ENCODE peak calls at places on chromosomes 16 and 17, in seven cellular contexts. One of them, this sample, is unnamed.

GRCh38 chr16:23171234-23171948 is 11.2 kb upstream of the SCNN1G start:
- DNase-seq in stimulated activated CD4-positive, alpha-beta T cell treated with anti-CD3 and anti-CD28 coated beads, Interleukin-12 subunit alpha, Interleukin-12 subunit beta, amount 100 ng/mL, for 48 hours: no peak
- DNase-seq in KBM-7: no peak
- DNase-seq in suprapubic skin: no peak
- DNase-seq in HTR-8/SVneo: no peak
- DNase-seq in effector CD4-positive, alpha-beta T cell: no peak
- DNase-seq in activated T-cell treated with anti-CD3 and anti-CD28 coated beads, Interleukin-2, amount 50 U/mL, for 72 hours: no peak
- DNase-seq in this sample: no peak

GRCh38 chr17:5272313-5272712 is 9.8 kb upstream of the RABEP1 start:
- DNase-seq in stimulated activated CD4-positive, alpha-beta T cell treated with anti-CD3 and anti-CD28 coated beads, Interleukin-12 subunit alpha, Interleukin-12 subunit beta, amount 100 ng/mL, for 48 hours: peak; percentile 18
- DNase-seq in KBM-7: no peak
- DNase-seq in suprapubic skin: no peak
- DNase-seq in HTR-8/SVneo: no peak
- DNase-seq in effector CD4-positive, alpha-beta T cell: no peak
- DNase-seq in activated T-cell treated with anti-CD3 and anti-CD28 coated beads, Interleukin-2, amount 50 U/mL, for 72 hours: peak; percentile 49
- DNase-seq in this sample: no peak

GRCh38 chr17:75524971-75525805 is at the start of gene LLGL2:
- DNase-seq in stimulated activated CD4-positive, alpha-beta T cell treated with anti-CD3 and anti-CD28 coated beads, Interleukin-12 subunit alpha, Interleukin-12 subunit beta, amount 100 ng/mL, for 48 hours: peak; percentile 46
- DNase-seq in KBM-7: peak; percentile 88
- DNase-seq in suprapubic skin: no peak
- DNase-seq in HTR-8/SVneo: peak; percentile 93
- DNase-seq in effector CD4-positive, alpha-beta T cell: peak; percentile 78
- DNase-seq in activated T-cell treated with anti-CD3 and anti-CD28 coated beads, Interleukin-2, amount 50 U/mL, for 72 hours: peak; percentile 90
- DNase-seq in this sample: no peak

GRCh38 chr17:40062347-40063033 is at the start of gene THRA:
- DNase-seq in stimulated activated CD4-positive, alpha-beta T cell treated with anti-CD3 and anti-CD28 coated beads, Interleukin-12 subunit alpha, Interleukin-12 subunit beta, amount 100 ng/mL, for 48 hours: no peak
- DNase-seq in KBM-7: no peak
- DNase-seq in suprapubic skin: peak; percentile 77
- DNase-seq in HTR-8/SVneo: no peak
- DNase-seq in effector CD4-positive, alpha-beta T cell: peak; percentile 62
- DNase-seq in activated T-cell treated with anti-CD3 and anti-CD28 coated beads, Interleukin-2, amount 50 U/mL, for 72 hours: peak; percentile 81
- DNase-seq in this sample: no peak

GRCh38 chr17:60577147-60577925 is 22.7 kb upstream of the PPM1D start:
- DNase-seq in stimulated activated CD4-positive, alpha-beta T cell treated with anti-CD3 and anti-CD28 coated beads, Interleukin-12 subunit alpha, Interleukin-12 subunit beta, amount 100 ng/mL, for 48 hours: no peak
- DNase-seq in KBM-7: peak; percentile 65
- DNase-seq in suprapubic skin: no peak
- DNase-seq in HTR-8/SVneo: no peak
- DNase-seq in effector CD4-positive, alpha-beta T cell: no peak
- DNase-seq in activated T-cell treated with anti-CD3 and anti-CD28 coated beads, Interleukin-2, amount 50 U/mL, for 72 hours: no peak
- DNase-seq in this sample: no peak

GRCh38 chr16:14205666-14206065 is 134.5 kb downstream of the MRTFB start:
- DNase-seq in stimulated activated CD4-positive, alpha-beta T cell treated with anti-CD3 and anti-CD28 coated beads, Interleukin-12 subunit alpha, Interleukin-12 subunit beta, amount 100 ng/mL, for 48 hours: no peak
- DNase-seq in KBM-7: no peak
- DNase-seq in suprapubic skin: no peak
- DNase-seq in HTR-8/SVneo: no peak
- DNase-seq in effector CD4-positive, alpha-beta T cell: no peak
- DNase-seq in activated T-cell treated with anti-CD3 and anti-CD28 coated beads, Interleukin-2, amount 50 U/mL, for 72 hours: no peak
- DNase-seq in this sample: no peak

GRCh38 chr16:19885456-19886060 is 910 bp upstream of the GPRC5B start:
- DNase-seq in stimulated activated CD4-positive, alpha-beta T cell treated with anti-CD3 and anti-CD28 coated beads, Interleukin-12 subunit alpha, Interleukin-12 subunit beta, amount 100 ng/mL, for 48 hours: no peak
- DNase-seq in KBM-7: no peak
- DNase-seq in suprapubic skin: peak; percentile 70
- DNase-seq in HTR-8/SVneo: no peak
- DNase-seq in effector CD4-positive, alpha-beta T cell: no peak
- DNase-seq in activated T-cell treated with anti-CD3 and anti-CD28 coated beads, Interleukin-2, amount 50 U/mL, for 72 hours: peak; percentile 9
- DNase-seq in this sample: no peak

GRCh38 chr17:55601874-55602364 is 90.7 kb upstream of the SMIM36 start:
- DNase-seq in stimulated activated CD4-positive, alpha-beta T cell treated with anti-CD3 and anti-CD28 coated beads, Interleukin-12 subunit alpha, Interleukin-12 subunit beta, amount 100 ng/mL, for 48 hours: peak; percentile 20
- DNase-seq in KBM-7: peak; percentile 60
- DNase-seq in suprapubic skin: no peak
- DNase-seq in HTR-8/SVneo: no peak
- DNase-seq in effector CD4-positive, alpha-beta T cell: no peak
- DNase-seq in activated T-cell treated with anti-CD3 and anti-CD28 coated beads, Interleukin-2, amount 50 U/mL, for 72 hours: peak; percentile 39
- DNase-seq in this sample: no peak

GRCh38 chr16:2008009-2008526 is 1.6 kb downstream of the ZNF598 start:
- DNase-seq in stimulated activated CD4-positive, alpha-beta T cell treated with anti-CD3 and anti-CD28 coated beads, Interleukin-12 subunit alpha, Interleukin-12 subunit beta, amount 100 ng/mL, for 48 hours: no peak
- DNase-seq in KBM-7: peak; percentile 71
- DNase-seq in suprapubic skin: peak; percentile 89
- DNase-seq in HTR-8/SVneo: no peak
- DNase-seq in effector CD4-positive, alpha-beta T cell: no peak
- DNase-seq in activated T-cell treated with anti-CD3 and anti-CD28 coated beads, Interleukin-2, amount 50 U/mL, for 72 hours: peak; percentile 39
- DNase-seq in this sample: no peak

GRCh38 chr16:1773703-1774455 is 945 bp upstream of the MRPS34 start:
- DNase-seq in stimulated activated CD4-positive, alpha-beta T cell treated with anti-CD3 and anti-CD28 coated beads, Interleukin-12 subunit alpha, Interleukin-12 subunit beta, amount 100 ng/mL, for 48 hours: peak; percentile 8
- DNase-seq in KBM-7: peak; percentile 48
- DNase-seq in suprapubic skin: no peak
- DNase-seq in HTR-8/SVneo: no peak
- DNase-seq in effector CD4-positive, alpha-beta T cell: peak; percentile 15
- DNase-seq in activated T-cell treated with anti-CD3 and anti-CD28 coated beads, Interleukin-2, amount 50 U/mL, for 72 hours: peak; percentile 41
- DNase-seq in this sample: no peak

GRCh38 chr17:7932949-7933348 is 943 bp downstream of the CNTROB start:
- DNase-seq in stimulated activated CD4-positive, alpha-beta T cell treated with anti-CD3 and anti-CD28 coated beads, Interleukin-12 subunit alpha, Interleukin-12 subunit beta, amount 100 ng/mL, for 48 hours: no peak
- DNase-seq in KBM-7: peak; percentile 65
- DNase-seq in suprapubic skin: no peak
- DNase-seq in HTR-8/SVneo: peak; percentile 79
- DNase-seq in effector CD4-positive, alpha-beta T cell: no peak
- DNase-seq in activated T-cell treated with anti-CD3 and anti-CD28 coated beads, Interleukin-2, amount 50 U/mL, for 72 hours: peak; percentile 51
- DNase-seq in this sample: no peak

GRCh38 chr16:79601092-79601977 is 798 bp upstream of the MAF start:
- DNase-seq in stimulated activated CD4-positive, alpha-beta T cell treated with anti-CD3 and anti-CD28 coated beads, Interleukin-12 subunit alpha, Interleukin-12 subunit beta, amount 100 ng/mL, for 48 hours: no peak
- DNase-seq in KBM-7: no peak
- DNase-seq in suprapubic skin: peak; percentile 78
- DNase-seq in HTR-8/SVneo: no peak
- DNase-seq in effector CD4-positive, alpha-beta T cell: peak; percentile 17
- DNase-seq in activated T-cell treated with anti-CD3 and anti-CD28 coated beads, Interleukin-2, amount 50 U/mL, for 72 hours: peak; percentile 44
- DNase-seq in this sample: no peak

GRCh38 chr17:31582151-31582907 is 190.9 kb downstream of the RAB11FIP4 start:
- DNase-seq in stimulated activated CD4-positive, alpha-beta T cell treated with anti-CD3 and anti-CD28 coated beads, Interleukin-12 subunit alpha, Interleukin-12 subunit beta, amount 100 ng/mL, for 48 hours: no peak
- DNase-seq in KBM-7: peak; percentile 47
- DNase-seq in suprapubic skin: no peak
- DNase-seq in HTR-8/SVneo: no peak
- DNase-seq in effector CD4-positive, alpha-beta T cell: no peak
- DNase-seq in activated T-cell treated with anti-CD3 and anti-CD28 coated beads, Interleukin-2, amount 50 U/mL, for 72 hours: no peak
- DNase-seq in this sample: no peak

GRCh38 chr17:76032073-76032779 is 5.1 kb upstream of the EVPL start:
- DNase-seq in stimulated activated CD4-positive, alpha-beta T cell treated with anti-CD3 and anti-CD28 coated beads, Interleukin-12 subunit alpha, Interleukin-12 subunit beta, amount 100 ng/mL, for 48 hours: no peak
- DNase-seq in KBM-7: no peak
- DNase-seq in suprapubic skin: no peak
- DNase-seq in HTR-8/SVneo: no peak
- DNase-seq in effector CD4-positive, alpha-beta T cell: no peak
- DNase-seq in activated T-cell treated with anti-CD3 and anti-CD28 coated beads, Interleukin-2, amount 50 U/mL, for 72 hours: no peak
- DNase-seq in this sample: no peak

GRCh38 chr17:73690581-73691135 is 46.4 kb upstream of the SDK2 start:
- DNase-seq in stimulated activated CD4-positive, alpha-beta T cell treated with anti-CD3 and anti-CD28 coated beads, Interleukin-12 subunit alpha, Interleukin-12 subunit beta, amount 100 ng/mL, for 48 hours: no peak
- DNase-seq in KBM-7: no peak
- DNase-seq in suprapubic skin: no peak
- DNase-seq in HTR-8/SVneo: no peak
- DNase-seq in effector CD4-positive, alpha-beta T cell: no peak
- DNase-seq in activated T-cell treated with anti-CD3 and anti-CD28 coated beads, Interleukin-2, amount 50 U/mL, for 72 hours: no peak
- DNase-seq in this sample: no peak

GRCh38 chr16:50285406-50286003 is 19.2 kb downstream of the ADCY7 start:
- DNase-seq in stimulated activated CD4-positive, alpha-beta T cell treated with anti-CD3 and anti-CD28 coated beads, Interleukin-12 subunit alpha, Interleukin-12 subunit beta, amount 100 ng/mL, for 48 hours: no peak
- DNase-seq in KBM-7: no peak
- DNase-seq in suprapubic skin: no peak
- DNase-seq in HTR-8/SVneo: no peak
- DNase-seq in effector CD4-positive, alpha-beta T cell: no peak
- DNase-seq in activated T-cell treated with anti-CD3 and anti-CD28 coated beads, Interleukin-2, amount 50 U/mL, for 72 hours: no peak
- DNase-seq in this sample: no peak

GRCh38 chr16:10153993-10154788 is 28.0 kb downstream of the GRIN2A start:
- DNase-seq in stimulated activated CD4-positive, alpha-beta T cell treated with anti-CD3 and anti-CD28 coated beads, Interleukin-12 subunit alpha, Interleukin-12 subunit beta, amount 100 ng/mL, for 48 hours: no peak
- DNase-seq in KBM-7: no peak
- DNase-seq in suprapubic skin: no peak
- DNase-seq in HTR-8/SVneo: no peak
- DNase-seq in effector CD4-positive, alpha-beta T cell: no peak
- DNase-seq in activated T-cell treated with anti-CD3 and anti-CD28 coated beads, Interleukin-2, amount 50 U/mL, for 72 hours: no peak
- DNase-seq in this sample: no peak

GRCh38 chr16:12754824-12755543 is 48.7 kb downstream of the CPPED1 start:
- DNase-seq in stimulated activated CD4-positive, alpha-beta T cell treated with anti-CD3 and anti-CD28 coated beads, Interleukin-12 subunit alpha, Interleukin-12 subunit beta, amount 100 ng/mL, for 48 hours: no peak
- DNase-seq in KBM-7: no peak
- DNase-seq in suprapubic skin: no peak
- DNase-seq in HTR-8/SVneo: no peak
- DNase-seq in effector CD4-positive, alpha-beta T cell: no peak
- DNase-seq in activated T-cell treated with anti-CD3 and anti-CD28 coated beads, Interleukin-2, amount 50 U/mL, for 72 hours: no peak
- DNase-seq in this sample: no peak

GRCh38 chr17:40451420-40451819 is 8.2 kb downstream of the IGFBP4 start:
- DNase-seq in stimulated activated CD4-positive, alpha-beta T cell treated with anti-CD3 and anti-CD28 coated beads, Interleukin-12 subunit alpha, Interleukin-12 subunit beta, amount 100 ng/mL, for 48 hours: no peak
- DNase-seq in KBM-7: no peak
- DNase-seq in suprapubic skin: no peak
- DNase-seq in HTR-8/SVneo: no peak
- DNase-seq in effector CD4-positive, alpha-beta T cell: no peak
- DNase-seq in activated T-cell treated with anti-CD3 and anti-CD28 coated beads, Interleukin-2, amount 50 U/mL, for 72 hours: no peak
- DNase-seq in this sample: peak; percentile 44

GRCh38 chr17:59311051-59311468 is 20.4 kb upstream of the YPEL2 start:
- DNase-seq in stimulated activated CD4-positive, alpha-beta T cell treated with anti-CD3 and anti-CD28 coated beads, Interleukin-12 subunit alpha, Interleukin-12 subunit beta, amount 100 ng/mL, for 48 hours: peak; percentile 55
- DNase-seq in KBM-7: peak; percentile 80
- DNase-seq in suprapubic skin: no peak
- DNase-seq in HTR-8/SVneo: peak; percentile 85
- DNase-seq in effector CD4-positive, alpha-beta T cell: peak; percentile 21
- DNase-seq in activated T-cell treated with anti-CD3 and anti-CD28 coated beads, Interleukin-2, amount 50 U/mL, for 72 hours: peak; percentile 60
- DNase-seq in this sample: no peak

GRCh38 chr17:73091770-73092517 is 544 bp downstream of the SLC39A11 start:
- DNase-seq in stimulated activated CD4-positive, alpha-beta T cell treated with anti-CD3 and anti-CD28 coated beads, Interleukin-12 subunit alpha, Interleukin-12 subunit beta, amount 100 ng/mL, for 48 hours: peak; percentile 2
- DNase-seq in KBM-7: peak; percentile 51
- DNase-seq in suprapubic skin: no peak
- DNase-seq in HTR-8/SVneo: peak; percentile 68
- DNase-seq in effector CD4-positive, alpha-beta T cell: no peak
- DNase-seq in activated T-cell treated with anti-CD3 and anti-CD28 coated beads, Interleukin-2, amount 50 U/mL, for 72 hours: no peak
- DNase-seq in this sample: no peak

GRCh38 chr16:19415461-19415860 is 2.2 kb upstream of the TMC5 start:
- DNase-seq in stimulated activated CD4-positive, alpha-beta T cell treated with anti-CD3 and anti-CD28 coated beads, Interleukin-12 subunit alpha, Interleukin-12 subunit beta, amount 100 ng/mL, for 48 hours: no peak
- DNase-seq in KBM-7: no peak
- DNase-seq in suprapubic skin: no peak
- DNase-seq in HTR-8/SVneo: no peak
- DNase-seq in effector CD4-positive, alpha-beta T cell: no peak
- DNase-seq in activated T-cell treated with anti-CD3 and anti-CD28 coated beads, Interleukin-2, amount 50 U/mL, for 72 hours: no peak
- DNase-seq in this sample: no peak

GRCh38 chr17:15185625-15185991 is 79.5 kb downstream of the PMP22 start:
- DNase-seq in stimulated activated CD4-positive, alpha-beta T cell treated with anti-CD3 and anti-CD28 coated beads, Interleukin-12 subunit alpha, Interleukin-12 subunit beta, amount 100 ng/mL, for 48 hours: no peak
- DNase-seq in KBM-7: no peak
- DNase-seq in suprapubic skin: no peak
- DNase-seq in HTR-8/SVneo: no peak
- DNase-seq in effector CD4-positive, alpha-beta T cell: no peak
- DNase-seq in activated T-cell treated with anti-CD3 and anti-CD28 coated beads, Interleukin-2, amount 50 U/mL, for 72 hours: no peak
- DNase-seq in this sample: no peak

GRCh38 chr16:18969050-18969854 is 14.5 kb upstream of the TMC7 start:
- DNase-seq in stimulated activated CD4-positive, alpha-beta T cell treated with anti-CD3 and anti-CD28 coated beads, Interleukin-12 subunit alpha, Interleukin-12 subunit beta, amount 100 ng/mL, for 48 hours: peak; percentile 83
- DNase-seq in KBM-7: peak; percentile 80
- DNase-seq in suprapubic skin: peak; percentile 90
- DNase-seq in HTR-8/SVneo: peak; percentile 83
- DNase-seq in effector CD4-positive, alpha-beta T cell: peak; percentile 68
- DNase-seq in activated T-cell treated with anti-CD3 and anti-CD28 coated beads, Interleukin-2, amount 50 U/mL, for 72 hours: peak; percentile 83
- DNase-seq in this sample: peak; percentile 44

GRCh38 chr17:74888440-74888839 is 5.0 kb downstream of the FADS6 start:
- DNase-seq in stimulated activated CD4-positive, alpha-beta T cell treated with anti-CD3 and anti-CD28 coated beads, Interleukin-12 subunit alpha, Interleukin-12 subunit beta, amount 100 ng/mL, for 48 hours: no peak
- DNase-seq in KBM-7: no peak
- DNase-seq in suprapubic skin: no peak
- DNase-seq in HTR-8/SVneo: no peak
- DNase-seq in effector CD4-positive, alpha-beta T cell: no peak
- DNase-seq in activated T-cell treated with anti-CD3 and anti-CD28 coated beads, Interleukin-2, amount 50 U/mL, for 72 hours: no peak
- DNase-seq in this sample: no peak

GRCh38 chr16:75071621-75072020 is 45.0 kb downstream of the LDHD start:
- DNase-seq in stimulated activated CD4-positive, alpha-beta T cell treated with anti-CD3 and anti-CD28 coated beads, Interleukin-12 subunit alpha, Interleukin-12 subunit beta, amount 100 ng/mL, for 48 hours: no peak
- DNase-seq in KBM-7: no peak
- DNase-seq in suprapubic skin: no peak
- DNase-seq in HTR-8/SVneo: no peak
- DNase-seq in effector CD4-positive, alpha-beta T cell: no peak
- DNase-seq in activated T-cell treated with anti-CD3 and anti-CD28 coated beads, Interleukin-2, amount 50 U/mL, for 72 hours: no peak
- DNase-seq in this sample: no peak

GRCh38 chr17:74332017-74332650 is 6.1 kb downstream of the KIF19 start:
- DNase-seq in stimulated activated CD4-positive, alpha-beta T cell treated with anti-CD3 and anti-CD28 coated beads, Interleukin-12 subunit alpha, Interleukin-12 subunit beta, amount 100 ng/mL, for 48 hours: no peak
- DNase-seq in KBM-7: no peak
- DNase-seq in suprapubic skin: no peak
- DNase-seq in HTR-8/SVneo: no peak
- DNase-seq in effector CD4-positive, alpha-beta T cell: no peak
- DNase-seq in activated T-cell treated with anti-CD3 and anti-CD28 coated beads, Interleukin-2, amount 50 U/mL, for 72 hours: no peak
- DNase-seq in this sample: no peak

GRCh38 chr17:65750678-65751077 is 189.2 kb upstream of the AXIN2 start:
- DNase-seq in stimulated activated CD4-positive, alpha-beta T cell treated with anti-CD3 and anti-CD28 coated beads, Interleukin-12 subunit alpha, Interleukin-12 subunit beta, amount 100 ng/mL, for 48 hours: no peak
- DNase-seq in KBM-7: peak; percentile 13
- DNase-seq in suprapubic skin: peak; percentile 70
- DNase-seq in HTR-8/SVneo: peak; percentile 74
- DNase-seq in effector CD4-positive, alpha-beta T cell: peak; percentile 30
- DNase-seq in activated T-cell treated with anti-CD3 and anti-CD28 coated beads, Interleukin-2, amount 50 U/mL, for 72 hours: peak; percentile 22
- DNase-seq in this sample: no peak

GRCh38 chr17:62628845-62629555 is 1.5 kb downstream of the MRC2 start:
- DNase-seq in stimulated activated CD4-positive, alpha-beta T cell treated with anti-CD3 and anti-CD28 coated beads, Interleukin-12 subunit alpha, Interleukin-12 subunit beta, amount 100 ng/mL, for 48 hours: no peak
- DNase-seq in KBM-7: no peak
- DNase-seq in suprapubic skin: no peak
- DNase-seq in HTR-8/SVneo: no peak
- DNase-seq in effector CD4-positive, alpha-beta T cell: no peak
- DNase-seq in activated T-cell treated with anti-CD3 and anti-CD28 coated beads, Interleukin-2, amount 50 U/mL, for 72 hours: no peak
- DNase-seq in this sample: no peak

GRCh38 chr16:87077750-87078127 is 239.5 kb downstream of the C16orf95 start:
- DNase-seq in stimulated activated CD4-positive, alpha-beta T cell treated with anti-CD3 and anti-CD28 coated beads, Interleukin-12 subunit alpha, Interleukin-12 subunit beta, amount 100 ng/mL, for 48 hours: no peak
- DNase-seq in KBM-7: no peak
- DNase-seq in suprapubic skin: no peak
- DNase-seq in HTR-8/SVneo: no peak
- DNase-seq in effector CD4-positive, alpha-beta T cell: no peak
- DNase-seq in activated T-cell treated with anti-CD3 and anti-CD28 coated beads, Interleukin-2, amount 50 U/mL, for 72 hours: no peak
- DNase-seq in this sample: no peak

GRCh38 chr17:21528031-21528684 is 152.0 kb downstream of the KCNJ12 start:
- DNase-seq in stimulated activated CD4-positive, alpha-beta T cell treated with anti-CD3 and anti-CD28 coated beads, Interleukin-12 subunit alpha, Interleukin-12 subunit beta, amount 100 ng/mL, for 48 hours: no peak
- DNase-seq in KBM-7: no peak
- DNase-seq in suprapubic skin: no peak
- DNase-seq in HTR-8/SVneo: no peak
- DNase-seq in effector CD4-positive, alpha-beta T cell: no peak
- DNase-seq in activated T-cell treated with anti-CD3 and anti-CD28 coated beads, Interleukin-2, amount 50 U/mL, for 72 hours: no peak
- DNase-seq in this sample: no peak

GRCh38 chr16:4111748-4112696 is 4.2 kb downstream of the ADCY9 start:
- DNase-seq in stimulated activated CD4-positive, alpha-beta T cell treated with anti-CD3 and anti-CD28 coated beads, Interleukin-12 subunit alpha, Interleukin-12 subunit beta, amount 100 ng/mL, for 48 hours: no peak
- DNase-seq in KBM-7: no peak
- DNase-seq in suprapubic skin: no peak
- DNase-seq in HTR-8/SVneo: no peak
- DNase-seq in effector CD4-positive, alpha-beta T cell: no peak
- DNase-seq in activated T-cell treated with anti-CD3 and anti-CD28 coated beads, Interleukin-2, amount 50 U/mL, for 72 hours: no peak
- DNase-seq in this sample: no peak

GRCh38 chr17:7885357-7886226 is 3.0 kb upstream of the CHD3 start:
- DNase-seq in stimulated activated CD4-positive, alpha-beta T cell treated with anti-CD3 and anti-CD28 coated beads, Interleukin-12 subunit alpha, Interleukin-12 subunit beta, amount 100 ng/mL, for 48 hours: peak; percentile 14
- DNase-seq in KBM-7: peak; percentile 61
- DNase-seq in suprapubic skin: peak; percentile 79
- DNase-seq in HTR-8/SVneo: peak; percentile 73
- DNase-seq in effector CD4-positive, alpha-beta T cell: peak; percentile 25
- DNase-seq in activated T-cell treated with anti-CD3 and anti-CD28 coated beads, Interleukin-2, amount 50 U/mL, for 72 hours: peak; percentile 66
- DNase-seq in this sample: no peak

GRCh38 chr16:50842013-50842505 is 100.2 kb downstream of the CYLD start:
- DNase-seq in stimulated activated CD4-positive, alpha-beta T cell treated with anti-CD3 and anti-CD28 coated beads, Interleukin-12 subunit alpha, Interleukin-12 subunit beta, amount 100 ng/mL, for 48 hours: no peak
- DNase-seq in KBM-7: peak; percentile 42
- DNase-seq in suprapubic skin: no peak
- DNase-seq in HTR-8/SVneo: no peak
- DNase-seq in effector CD4-positive, alpha-beta T cell: no peak
- DNase-seq in activated T-cell treated with anti-CD3 and anti-CD28 coated beads, Interleukin-2, amount 50 U/mL, for 72 hours: no peak
- DNase-seq in this sample: no peak

GRCh38 chr16:67428146-67428731 is 2.7 kb upstream of the HSD11B2 start:
- DNase-seq in stimulated activated CD4-positive, alpha-beta T cell treated with anti-CD3 and anti-CD28 coated beads, Interleukin-12 subunit alpha, Interleukin-12 subunit beta, amount 100 ng/mL, for 48 hours: peak; percentile 49
- DNase-seq in KBM-7: peak; percentile 68
- DNase-seq in suprapubic skin: no peak
- DNase-seq in HTR-8/SVneo: peak; percentile 89
- DNase-seq in effector CD4-positive, alpha-beta T cell: peak; percentile 36
- DNase-seq in activated T-cell treated with anti-CD3 and anti-CD28 coated beads, Interleukin-2, amount 50 U/mL, for 72 hours: peak; percentile 73
- DNase-seq in this sample: no peak

This sample was measured in thoracic aorta.